ENCODE peak calls at places on chromosomes 11 and 22, in seven cellular contexts. R is spleen; J is mammary epithelial cell; Z is effector memory CD4-positive, alpha-beta T cell; W is adrenal gland; N is pancreas; U is CD8-positive, alpha-beta T cell. A is an unnamed sample.

GRCh38 chr22:40128989-40129388 is 48.7 kb upstream of the TNRC6B start:
- DNase-seq in R (no peak), J (no peak), Z (no peak), W (no peak), N (no peak), U (peak; percentile 5), A (peak; percentile 89)

GRCh38 chr11:38038777-38039176 is 1440.7 kb upstream of the RAG2 start:
- DNase-seq in R (no peak), J (no peak), Z (no peak), W (no peak), N (no peak), U (no peak), A (no peak)

GRCh38 chr11:118910309-118911112 is 15.2 kb downstream of the BCL9L start:
- DNase-seq in R (peak; percentile 84), J (peak; percentile 81), Z (peak; percentile 64), W (peak; percentile 94), N (peak; percentile 64), U (no peak), A (peak; percentile 56)

GRCh38 chr22:19958083-19959042 is 16.7 kb upstream of the TXNRD2 start:
- DNase-seq in R (peak; percentile 47), J (no peak), Z (no peak), W (peak; percentile 67), N (no peak), U (no peak), A (no peak)

GRCh38 chr11:1650918-1651262 is 21.3 kb downstream of the KRTAP5-5 start:
- DNase-seq in R (peak; percentile 35), J (peak; percentile 5), Z (no peak), W (no peak), N (no peak), U (no peak), A (no peak)

GRCh38 chr22:21761086-21761485 is 25.5 kb upstream of the YPEL1 start:
- DNase-seq in R (no peak), J (no peak), Z (no peak), W (no peak), N (no peak), U (no peak), A (no peak)

GRCh38 chr11:29395555-29396072 is 621.2 kb downstream of the KCNA4 start:
- DNase-seq in R (no peak), J (no peak), Z (no peak), W (no peak), N (no peak), U (no peak), A (no peak)

GRCh38 chr22:31853736-31854500 is 90.4 kb upstream of the YWHAH start:
- DNase-seq in R (no peak), J (no peak), Z (no peak), W (no peak), N (no peak), U (no peak), A (no peak)

GRCh38 chr22:32591620-32592019 is 117.0 kb downstream of the FBXO7 start:
- DNase-seq in R (no peak), J (no peak), Z (no peak), W (no peak), N (no peak), U (no peak), A (no peak)

GRCh38 chr11:22130462-22131053 is 62.3 kb upstream of the ANO5 start:
- DNase-seq in R (no peak), J (no peak), Z (no peak), W (no peak), N (no peak), U (no peak), A (no peak)

DNA sequence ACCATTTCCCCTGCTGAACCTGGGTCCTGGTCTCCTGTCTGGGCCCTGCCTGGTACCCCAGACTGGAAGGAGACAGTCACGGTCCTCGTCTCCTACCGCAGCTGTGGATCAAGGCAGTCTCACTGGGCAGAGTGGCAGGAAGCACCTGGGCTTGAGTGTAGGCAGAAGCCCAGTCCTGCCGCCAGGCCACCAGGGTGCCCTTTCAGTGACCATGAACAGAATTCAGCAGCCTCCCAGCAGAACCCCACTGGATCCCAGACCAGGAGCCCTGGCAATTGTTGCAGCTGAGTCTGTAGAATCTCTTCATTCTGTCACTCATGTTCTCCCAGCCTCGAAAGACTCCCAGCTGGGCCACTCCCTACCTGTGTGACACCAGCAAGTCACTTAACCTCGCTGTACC is 25.5 kb upstream of the CREB3L1 start:
- DNase-seq in R (no peak), J (no peak), Z (no peak), W (no peak), N (no peak), U (no peak), A (no peak)
- H3K27ac ChIP-seq in R (no peak overlapping the region), J (no peak overlapping the region), Z (no peak overlapping the region), W (no peak overlapping the region), N (no peak overlapping the region), U (no peak overlapping the region), A (no peak overlapping the region)

DNA sequence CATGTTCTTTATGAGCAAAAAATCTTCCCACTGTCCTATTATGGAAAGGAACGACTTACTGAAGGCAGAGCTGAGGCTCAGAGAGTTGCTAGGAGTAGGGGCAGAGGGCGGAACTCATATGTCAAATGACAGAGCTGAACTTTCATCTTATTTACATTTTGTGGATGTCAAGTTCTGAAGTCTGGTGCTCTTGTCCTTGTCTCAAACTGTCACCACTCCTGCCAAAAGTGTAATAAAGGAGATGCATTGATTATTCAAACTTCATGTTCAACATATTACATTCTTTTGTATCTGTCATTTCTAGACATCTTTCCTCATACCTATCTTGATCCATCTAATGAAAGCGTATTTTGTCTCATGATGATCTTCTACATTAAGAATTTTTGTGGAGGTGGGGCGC is 57.1 kb upstream of the C11orf87 start:
- DNase-seq in R (no peak), J (no peak), Z (no peak), W (no peak), N (no peak), U (no peak), A (no peak)
- H3K4me3 ChIP-seq in R (no peak overlapping the region), J (no peak overlapping the region), Z (no peak overlapping the region), W (no peak overlapping the region), N (no peak overlapping the region), U (no peak overlapping the region), A (no peak overlapping the region)

DNA sequence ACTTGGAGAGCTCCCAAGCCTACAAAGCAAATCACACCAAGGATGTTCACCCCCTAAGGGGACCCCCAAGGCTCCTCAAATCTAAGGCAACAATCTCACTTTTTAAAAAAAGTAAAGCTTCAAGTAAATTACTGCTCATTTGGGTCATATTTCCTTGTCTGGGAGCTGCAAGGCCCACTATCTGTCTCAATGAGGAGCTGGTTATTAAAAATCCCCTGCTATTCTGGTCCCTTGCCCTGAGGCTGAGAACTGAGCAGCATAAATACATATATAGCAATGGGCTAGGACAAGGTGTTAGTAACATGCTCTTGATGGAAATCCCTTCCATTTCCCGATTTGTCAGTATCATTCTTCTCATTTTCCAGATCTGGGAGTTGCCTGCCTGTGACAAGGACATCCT is 119.3 kb downstream of the ETS1 start:
- DNase-seq in R (no peak), J (no peak), Z (no peak), W (no peak), N (no peak), U (no peak), A (no peak)
- H3K4me1 ChIP-seq in R (peaks cover 100% of the 10 kb centered on the region), J (peaks cover 27% of the 10 kb centered on the region), Z (peaks cover 94% of the 10 kb centered on the region), W (peaks cover 25% of the 10 kb centered on the region), N (peaks cover 15% of the 10 kb centered on the region), U (peaks cover 100% of the 10 kb centered on the region), A (peaks cover 100% of the 10 kb centered on the region)

DNA sequence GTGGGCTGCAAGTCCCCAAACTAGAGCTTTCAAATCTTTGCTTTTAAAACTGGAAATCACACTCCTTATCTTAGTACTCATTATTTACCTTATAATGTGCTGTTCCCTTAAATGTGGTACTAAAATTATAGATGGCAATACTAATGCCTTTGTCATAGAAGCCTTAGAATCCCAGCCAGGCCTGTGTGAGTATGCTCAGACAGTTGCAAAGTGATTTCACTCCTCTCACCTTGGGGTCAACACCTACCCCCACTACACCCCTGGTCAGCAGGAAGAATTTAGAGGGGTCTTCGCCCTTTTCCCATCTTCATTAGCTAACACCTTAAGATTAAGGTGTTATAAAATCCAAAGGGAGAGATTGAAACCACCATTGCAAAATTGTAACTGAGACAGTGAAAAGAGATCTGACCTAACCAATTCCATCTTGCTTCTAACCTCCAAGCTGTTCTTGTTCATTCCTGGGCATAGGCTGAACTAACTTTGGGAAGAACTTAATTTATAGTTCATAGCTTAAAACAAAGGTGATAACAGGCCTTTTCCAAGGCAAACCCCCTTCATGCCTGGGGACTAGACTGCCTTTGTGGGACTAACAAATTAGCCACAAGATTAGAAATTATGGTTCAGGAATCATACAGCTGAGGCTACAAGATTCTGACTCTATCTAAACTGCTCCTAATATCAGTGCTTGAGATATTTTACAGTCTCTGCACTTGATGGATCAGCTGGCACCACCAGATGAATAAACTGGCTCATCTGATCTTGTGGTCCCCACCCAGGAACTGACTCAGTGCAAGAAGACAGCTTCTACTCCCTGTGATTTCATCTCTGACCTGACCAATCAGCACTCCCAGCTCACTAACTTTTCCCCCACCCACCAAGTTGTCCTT is 10.4 kb upstream of the MRPL17 start:
- DNase-seq in R (no peak), J (peak; percentile 91), Z (peak; percentile 39), W (peak; percentile 61), N (no peak), U (peak; percentile 27), A (peak; percentile 60)
- H3K27ac ChIP-seq in R (peak overlapping the region; percentile 84), J (peak overlapping the region; percentile 16), Z (no peak overlapping the region), W (no peak overlapping the region), N (no peak overlapping the region), U (no peak overlapping the region), A (peak overlapping the region; percentile 6)

A was measured in CD4-positive, CD25-positive, alpha-beta regulatory T cell.